ENCODE peak calls at places on chromosomes 6 and 20, in seven cellular contexts. B is transverse colon, E is Panc1, Q is HL-60, R is sigmoid colon, N is GM23338, I is HepG2. K is an unnamed sample.

GRCh38 chr6:11833626-11834592 is 55.3 kb upstream of the ADTRP start:
- DNase-seq in B (peak), E (no peak), Q (no peak), R (no peak), N (peak), I (no peak), K (peak)

GRCh38 chr6:63529498-63529897 is 42.8 kb upstream of the LOC128125822 start:
- DNase-seq in B (no peak), E (no peak), Q (no peak), R (no peak), N (no peak), I (no peak), K (no peak)

GRCh38 chr20:38272961-38273360 is 12.4 kb upstream of the KIAA1755 start:
- DNase-seq in B (no peak), E (no peak), Q (no peak), R (peak), N (no peak), I (no peak), K (no peak)

GRCh38 chr6:165895421-165896165 is 232.6 kb upstream of the PDE10A start:
- DNase-seq in B (no peak), E (no peak), Q (no peak), R (no peak), N (no peak), I (no peak), K (no peak)

GRCh38 chr6:98845201-98846020 is 11.0 kb downstream of the POU3F2 start:
- DNase-seq in B (peak), E (peak), Q (peak), R (peak), N (peak), I (peak), K (peak)

GRCh38 chr6:75524322-75524972 is 30.8 kb upstream of the FILIP1 start:
- DNase-seq in B (no peak), E (peak), Q (no peak), R (no peak), N (peak), I (peak), K (peak)

GRCh38 chr20:22802296-22802695 is 217.9 kb upstream of the FOXA2 start:
- DNase-seq in B (no peak), E (no peak), Q (no peak), R (no peak), N (no peak), I (no peak), K (no peak)

GRCh38 chr6:165794179-165794601 is 131.1 kb upstream of the PDE10A start:
- DNase-seq in B (no peak), E (no peak), Q (no peak), R (no peak), N (no peak), I (no peak), K (no peak)

GRCh38 chr6:38771111-38771694 is 56.1 kb downstream of the DNAH8 start:
- DNase-seq in B (no peak), E (no peak), Q (no peak), R (no peak), N (no peak), I (no peak), K (no peak)

GRCh38 chr6:144824018-144824417 is 538.9 kb downstream of the UTRN start:
- DNase-seq in B (no peak), E (no peak), Q (no peak), R (no peak), N (no peak), I (no peak), K (no peak)

GRCh38 chr6:140572129-140572528 is 1197.7 kb upstream of the CITED2 start:
- DNase-seq in B (no peak), E (peak), Q (no peak), R (no peak), N (no peak), I (no peak), K (no peak)

GRCh38 chr6:34349226-34349625 is 43.2 kb downstream of the NUDT3 start:
- DNase-seq in B (no peak), E (no peak), Q (no peak), R (no peak), N (no peak), I (no peak), K (no peak)

GRCh38 chr6:34350100-34350936 is 42.2 kb downstream of the NUDT3 start:
- DNase-seq in B (no peak), E (no peak), Q (no peak), R (no peak), N (no peak), I (no peak), K (no peak)

GRCh38 chr6:34355889-34356288 is 36.6 kb downstream of the NUDT3 start:
- DNase-seq in B (no peak), E (no peak), Q (no peak), R (no peak), N (no peak), I (no peak), K (no peak)

GRCh38 chr6:34350937-34351217 is 41.6 kb downstream of the NUDT3 start:
- DNase-seq in B (no peak), E (no peak), Q (no peak), R (no peak), N (no peak), I (no peak), K (no peak)

GRCh38 chr6:34352305-34352937 is 40.0 kb downstream of the NUDT3 start:
- DNase-seq in B (no peak), E (no peak), Q (no peak), R (no peak), N (no peak), I (no peak), K (no peak)
- TF ChIP-seq POLR2AphosphoS5 in B (no peak), E (no peak), Q (no peak), R (no peak), N (no peak), I (no peak), K (no peak)

GRCh38 chr6:30348957-30349356 is 4.0 kb downstream of the RPP21 start:
- DNase-seq in B (no peak), E (no peak), Q (no peak), R (no peak), N (no peak), I (no peak), K (no peak)

GRCh38 chr6:30344191-30344867 is 627 bp upstream of the RPP21 start:
- DNase-seq in B (no peak), E (no peak), Q (no peak), R (no peak), N (no peak), I (no peak), K (no peak)

GRCh38 chr6:30344868-30345671 is at the start of gene RPP21:
- DNase-seq in B (peak), E (no peak), Q (no peak), R (peak), N (peak), I (peak), K (peak)

GRCh38 chr6:30349411-30350177 is 4.6 kb downstream of the RPP21 start:
- DNase-seq in B (no peak), E (no peak), Q (no peak), R (no peak), N (no peak), I (no peak), K (no peak)

DNA sequence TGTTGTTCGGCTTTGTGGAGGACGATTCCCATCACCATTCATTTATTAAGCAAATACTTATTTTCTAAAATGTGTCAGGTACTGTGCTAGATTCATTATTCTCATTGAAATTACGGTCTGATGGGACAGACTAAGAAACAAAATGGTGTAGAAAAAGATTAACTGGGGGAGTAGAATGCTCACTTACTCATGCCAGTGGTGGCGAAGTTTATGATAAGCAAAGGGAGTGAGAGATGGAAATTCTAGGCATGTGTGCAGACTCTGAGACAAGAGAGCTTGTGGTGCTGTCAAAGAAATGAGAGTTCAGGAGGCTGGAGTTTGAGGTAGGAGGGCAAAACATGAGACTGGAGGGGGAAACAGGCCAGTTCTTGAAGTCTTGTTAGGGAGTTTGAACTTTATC is 896 bp downstream of the RPP21 start:
- DNase-seq in B (no peak), E (no peak), Q (no peak), R (no peak), N (no peak), I (no peak), K (no peak)
- H3K27ac ChIP-seq in B (peak), E (peak), Q (no peak), R (peak), N (peak), I (no peak), K (no peak)

GRCh38 chr20:54126809-54127655 is 46.8 kb downstream of the CYP24A1 start:
- DNase-seq in B (no peak), E (no peak), Q (no peak), R (no peak), N (no peak), I (no peak), K (no peak)

GRCh38 chr20:54119744-54120143 is 49.4 kb upstream of the BCAS1 start:
- DNase-seq in B (no peak), E (no peak), Q (no peak), R (no peak), N (no peak), I (no peak), K (no peak)

GRCh38 chr20:54122189-54122588 is 51.6 kb downstream of the CYP24A1 start:
- DNase-seq in B (no peak), E (no peak), Q (no peak), R (no peak), N (no peak), I (no peak), K (no peak)

GRCh38 chr20:54122681-54123586 is 50.9 kb downstream of the CYP24A1 start:
- DNase-seq in B (no peak), E (no peak), Q (no peak), R (no peak), N (no peak), I (peak), K (no peak)

DNA sequence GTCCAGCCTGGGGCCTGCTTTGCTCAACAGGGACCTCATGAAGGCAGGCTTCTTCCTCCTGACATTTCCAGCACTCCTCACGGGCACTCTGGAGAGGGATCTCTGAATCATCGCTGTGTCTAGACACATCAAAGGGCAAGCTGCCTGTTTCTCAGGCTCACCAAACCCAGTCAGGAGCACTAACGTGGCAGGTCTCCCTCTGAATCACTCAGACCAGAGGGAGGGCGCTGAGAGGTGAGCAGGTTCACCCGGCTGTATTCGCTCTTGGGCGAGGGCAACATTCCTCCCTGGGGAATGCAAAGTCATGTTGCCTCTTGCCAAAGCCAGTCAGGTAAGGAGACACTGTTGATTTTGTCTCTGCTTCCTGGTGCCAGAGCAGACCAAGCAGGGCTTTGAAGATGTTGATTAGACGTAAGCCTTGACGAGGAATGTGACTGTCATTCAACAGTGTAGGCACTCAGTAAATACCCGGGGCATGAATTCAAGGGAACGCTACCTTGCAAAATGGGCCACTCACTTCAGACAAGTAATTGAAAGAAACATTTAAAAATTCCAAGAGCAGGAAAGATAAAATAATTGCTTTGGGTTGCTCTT is 50.1 kb downstream of the CYP24A1 start:
- DNase-seq in B (peak), E (no peak), Q (no peak), R (no peak), N (peak), I (peak), K (peak)
- TF ChIP-seq POLR2AphosphoS5 in B (peak), E (no peak), Q (no peak), R (no peak), N (no peak), I (peak), K (peak)

DNA sequence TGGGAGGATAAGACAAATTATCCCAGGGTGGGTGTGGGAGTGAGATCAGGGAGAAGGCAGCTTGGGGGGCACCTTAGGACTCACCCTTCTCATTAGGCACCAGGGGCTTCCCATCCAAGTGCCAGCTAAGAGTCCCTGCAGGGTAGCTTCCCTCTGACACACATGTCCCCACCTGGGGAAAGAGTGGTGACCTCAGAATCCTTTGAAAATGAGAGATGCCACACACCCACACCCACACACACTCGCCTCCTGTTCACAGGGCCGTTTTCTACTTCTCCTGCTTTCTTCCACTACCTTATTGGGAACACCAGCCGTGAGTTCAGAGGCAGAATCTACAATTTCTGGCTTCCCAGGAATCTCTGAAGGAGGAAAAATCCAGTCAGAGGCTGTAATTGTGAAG is 1.0 kb downstream of the AGER start:
- DNase-seq in B (no peak), E (no peak), Q (no peak), R (no peak), N (no peak), I (no peak), K (no peak)
- H3K27ac ChIP-seq in B (peak), E (no peak), Q (no peak), R (peak), N (no peak), I (no peak), K (peak)

GRCh38 chr20:48538058-48538825 is 289.6 kb downstream of the PREX1 start:
- DNase-seq in B (no peak), E (no peak), Q (no peak), R (no peak), N (peak), I (peak), K (no peak)
- TF ChIP-seq POLR2AphosphoS5 in B (no peak), E (no peak), Q (no peak), R (no peak), N (no peak), I (no peak), K (no peak)

GRCh38 chr20:17896771-17897369 is 71.7 kb downstream of the SNX5 start:
- DNase-seq in B (no peak), E (peak), Q (no peak), R (peak), N (no peak), I (peak), K (no peak)
- H3K27ac ChIP-seq in B (peak), E (no peak), Q (no peak), R (peak), N (no peak), I (peak), K (peak)